ENCODE peak calls at places on chromosome 2, in five cellular contexts. One of them, this sample, is unnamed.

GRCh38 chr2:210169871-210170441 is 1.3 kb downstream of the KANSL1L start:
- DNase-seq in RWPE2: no peak
- DNase-seq in neural progenitor cell: no peak
- DNase-seq in spleen: no peak
- DNase-seq in GM23248: peak
- DNase-seq in this sample: peak

GRCh38 chr2:210366675-210367080 is 51.7 kb upstream of the MYL1 start:
- DNase-seq in RWPE2: no peak
- DNase-seq in neural progenitor cell: no peak
- DNase-seq in GM23248: peak
- DNase-seq in spleen: no peak
- DNase-seq in this sample: no peak

GRCh38 chr2:45403036-45403435 is 208.0 kb downstream of the SRBD1 start:
- DNase-seq in spleen: no peak
- DNase-seq in neural progenitor cell: no peak
- DNase-seq in RWPE2: no peak
- DNase-seq in GM23248: no peak
- DNase-seq in this sample: no peak

GRCh38 chr2:31234690-31235503 is 945 bp downstream of the EHD3 start:
- DNase-seq in spleen: no peak
- DNase-seq in RWPE2: no peak
- DNase-seq in GM23248: no peak
- DNase-seq in neural progenitor cell: no peak
- DNase-seq in this sample: no peak

GRCh38 chr2:99602475-99602874 is 112.7 kb upstream of the REV1 start:
- DNase-seq in spleen: no peak
- DNase-seq in neural progenitor cell: no peak
- DNase-seq in RWPE2: no peak
- DNase-seq in GM23248: peak
- DNase-seq in this sample: no peak

GRCh38 chr2:192072261-192072660 is 122.5 kb downstream of the TMEFF2 start:
- DNase-seq in neural progenitor cell: no peak
- DNase-seq in GM23248: no peak
- DNase-seq in RWPE2: no peak
- DNase-seq in spleen: no peak
- DNase-seq in this sample: no peak

GRCh38 chr2:50401772-50402653 is 629.9 kb downstream of the NRXN1 start:
- DNase-seq in RWPE2: no peak
- DNase-seq in spleen: no peak
- DNase-seq in neural progenitor cell: peak
- DNase-seq in GM23248: peak
- DNase-seq in this sample: peak

GRCh38 chr2:209209943-209210342 is 213.9 kb upstream of the MAP2 start:
- DNase-seq in RWPE2: no peak
- DNase-seq in GM23248: no peak
- DNase-seq in neural progenitor cell: no peak
- DNase-seq in spleen: no peak
- DNase-seq in this sample: no peak

DNA sequence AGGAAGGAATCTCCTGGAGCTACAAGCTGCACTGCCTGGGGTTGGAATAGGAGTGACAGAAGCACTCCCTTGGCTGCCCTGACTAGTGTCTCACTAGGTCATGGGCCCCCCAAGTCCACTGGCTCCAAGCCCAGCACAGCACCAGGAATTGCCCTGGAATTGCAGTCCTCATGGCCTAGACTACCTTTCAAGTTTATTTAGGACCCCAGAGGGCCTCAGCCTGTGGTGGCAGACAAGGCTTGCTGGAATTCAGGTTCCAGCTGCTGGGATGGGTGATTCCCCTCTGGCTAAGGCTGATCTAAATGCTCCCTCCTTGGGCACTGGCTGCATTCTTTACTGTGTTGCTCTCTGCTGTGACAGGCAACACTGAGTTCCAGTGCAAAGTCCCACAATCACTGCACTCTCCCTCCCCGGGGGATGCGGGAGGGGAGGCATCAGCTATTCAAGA is 14.0 kb downstream of the STRADB start:
- DNase-seq in neural progenitor cell: no peak
- DNase-seq in RWPE2: no peak
- DNase-seq in GM23248: no peak
- DNase-seq in spleen: no peak
- DNase-seq in this sample: no peak
- H3K27ac ChIP-seq in neural progenitor cell: no peak
- H3K27ac ChIP-seq in RWPE2: peak
- H3K27ac ChIP-seq in GM23248: peak
- H3K27ac ChIP-seq in spleen: no peak
- H3K27ac ChIP-seq in this sample: no peak

GRCh38 chr2:19806131-19806530 is 95.7 kb downstream of the TTC32 start:
- DNase-seq in neural progenitor cell: no peak
- DNase-seq in spleen: no peak
- DNase-seq in RWPE2: no peak
- DNase-seq in GM23248: no peak
- DNase-seq in this sample: no peak

GRCh38 chr2:19807346-19807745 is 94.4 kb downstream of the TTC32 start:
- DNase-seq in GM23248: no peak
- DNase-seq in spleen: no peak
- DNase-seq in neural progenitor cell: no peak
- DNase-seq in RWPE2: no peak
- DNase-seq in this sample: no peak

GRCh38 chr2:19809206-19809605 is 92.6 kb downstream of the TTC32 start:
- DNase-seq in neural progenitor cell: no peak
- DNase-seq in RWPE2: no peak
- DNase-seq in spleen: no peak
- DNase-seq in GM23248: no peak
- DNase-seq in this sample: no peak

GRCh38 chr2:19806591-19806990 is 95.2 kb downstream of the TTC32 start:
- DNase-seq in neural progenitor cell: no peak
- DNase-seq in GM23248: no peak
- DNase-seq in RWPE2: no peak
- DNase-seq in spleen: no peak
- DNase-seq in this sample: no peak

GRCh38 chr2:19807866-19808265 is 93.9 kb downstream of the TTC32 start:
- DNase-seq in GM23248: no peak
- DNase-seq in RWPE2: no peak
- DNase-seq in spleen: no peak
- DNase-seq in neural progenitor cell: no peak
- DNase-seq in this sample: no peak
- H3K4me3 ChIP-seq in GM23248: no peak
- H3K4me3 ChIP-seq in RWPE2: no peak
- H3K4me3 ChIP-seq in spleen: no peak
- H3K4me3 ChIP-seq in neural progenitor cell: no peak
- H3K4me3 ChIP-seq in this sample: no peak

GRCh38 chr2:220227272-220227920 is 600.0 kb downstream of the SLC4A3 start:
- DNase-seq in GM23248: peak
- DNase-seq in neural progenitor cell: no peak
- DNase-seq in RWPE2: no peak
- DNase-seq in spleen: no peak
- DNase-seq in this sample: no peak
- H3K27ac ChIP-seq in GM23248: peak
- H3K27ac ChIP-seq in neural progenitor cell: no peak
- H3K27ac ChIP-seq in RWPE2: peak
- H3K27ac ChIP-seq in spleen: no peak
- H3K27ac ChIP-seq in this sample: no peak

DNA sequence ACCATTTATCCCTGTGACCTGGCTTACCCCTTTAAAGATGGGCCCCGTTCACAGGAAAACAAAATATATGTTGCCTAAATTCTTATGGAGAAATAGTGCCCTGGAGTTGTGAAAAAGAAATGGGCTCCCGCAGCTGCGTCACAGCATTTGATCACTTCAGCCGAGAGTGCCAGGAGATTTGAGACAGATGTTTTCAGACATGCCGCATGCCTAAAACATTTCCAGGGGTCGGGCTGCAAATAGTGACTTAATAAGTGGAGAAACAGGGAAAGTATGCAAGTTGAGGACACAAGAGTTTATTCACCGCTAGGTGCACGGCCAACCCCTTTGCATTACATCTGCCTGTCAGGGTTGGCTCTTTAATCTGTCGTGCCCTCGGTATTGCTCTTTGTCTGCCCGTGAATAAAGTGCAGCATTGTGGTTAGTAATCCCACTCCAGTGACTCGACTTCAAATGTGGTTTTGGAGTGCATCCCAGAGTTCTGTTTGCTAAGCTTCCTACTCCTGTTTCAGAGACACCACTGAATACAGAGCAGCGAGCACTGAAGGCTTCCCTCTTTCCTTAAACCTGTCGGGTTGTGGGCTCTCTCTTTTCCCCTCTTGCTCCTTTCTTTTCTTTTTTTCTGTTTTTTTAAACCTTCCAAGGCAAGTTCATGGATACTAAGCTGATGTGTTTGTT is 187.5 kb downstream of the LTBP1 start:
- DNase-seq in RWPE2: peak
- DNase-seq in GM23248: peak
- DNase-seq in spleen: no peak
- DNase-seq in neural progenitor cell: peak
- DNase-seq in this sample: peak
- H3K4me3 ChIP-seq in RWPE2: peak
- H3K4me3 ChIP-seq in GM23248: peak
- H3K4me3 ChIP-seq in spleen: peak
- H3K4me3 ChIP-seq in neural progenitor cell: no peak
- H3K4me3 ChIP-seq in this sample: no peak

This sample was measured in A673.